ENCODE peak calls at places on chromosome 6, in four cellular contexts. O is esophagus muscularis mucosa, J is lower leg skin, Y is left lung. P is an unnamed sample.
A peak's percentile ranks its signal among the peaks of the same experiment; 100 is the strongest.

GRCh38 chr6:150638286-150638685 is 38.6 kb downstream of the PLEKHG1 start:
- DNase-seq in O (no peak), J (no peak), Y (no peak), P (no peak)

GRCh38 chr6:37704066-37704465 is 6.4 kb upstream of the MDGA1 start:
- DNase-seq in O (no peak), Y (no peak), J (no peak), P (no peak)

GRCh38 chr6:144468709-144469108 is 183.6 kb downstream of the UTRN start:
- DNase-seq in O (no peak), J (no peak), Y (no peak), P (no peak)

GRCh38 chr6:129498950-129499870 is 210.8 kb downstream of the ARHGAP18 start:
- DNase-seq in J (no peak), Y (no peak), O (no peak), P (no peak)

GRCh38 chr6:54299542-54300269 is 8.5 kb upstream of the TINAG start:
- DNase-seq in Y (no peak), J (no peak), O (no peak), P (no peak)

GRCh38 chr6:27295301-27296079 is 16.6 kb downstream of the POM121L2 start:
- DNase-seq in Y (no peak), O (no peak), J (no peak), P (no peak)

GRCh38 chr6:68046756-68047155 is 588.3 kb upstream of the ADGRB3 start:
- DNase-seq in O (no peak), Y (no peak), J (no peak), P (no peak)

GRCh38 chr6:72636786-72637185 is 14.9 kb downstream of the KCNQ5 start:
- DNase-seq in J (no peak), Y (no peak), O (no peak), P (no peak)

GRCh38 chr6:96721227-96721626 is 116.0 kb downstream of the GPR63 start:
- DNase-seq in Y (no peak), O (no peak), J (no peak), P (no peak)

GRCh38 chr6:43848992-43849391 is 79.0 kb downstream of the VEGFA start:
- DNase-seq in O (no peak), J (no peak), Y (no peak), P (no peak)

GRCh38 chr6:147023148-147023547 is 181.1 kb upstream of the STXBP5 start:
- DNase-seq in J (no peak), Y (no peak), O (no peak), P (no peak)

GRCh38 chr6:158474961-158475343 is 84.9 kb upstream of the TMEM181 start:
- DNase-seq in Y (no peak), J (no peak), O (no peak), P (no peak)

GRCh38 chr6:42911171-42912021 is 4.5 kb upstream of the PTCRA start:
- DNase-seq in J (no peak), O (no peak), Y (no peak), P (peak; percentile 29)

GRCh38 chr6:102619585-102619984 is 1226.1 kb downstream of the GRIK2 start:
- DNase-seq in J (no peak), O (no peak), Y (no peak), P (no peak)

GRCh38 chr6:146803601-146804000 is 204.8 kb downstream of the ADGB start:
- DNase-seq in O (no peak), J (no peak), Y (no peak), P (no peak)

GRCh38 chr6:116136933-116137340 is 11.0 kb upstream of the COL10A1 start:
- DNase-seq in Y (no peak), J (no peak), O (no peak), P (no peak)

GRCh38 chr6:30601436-30601814 is 15.6 kb downstream of the PPP1R10 start:
- DNase-seq in Y (no peak), O (no peak), J (no peak), P (no peak)

GRCh38 chr6:34992353-34992752 is 103.3 kb downstream of the ANKS1A start:
- DNase-seq in Y (no peak), J (no peak), O (no peak), P (no peak)

GRCh38 chr6:39887692-39888450 is 46.4 kb downstream of the MOCS1 start:
- DNase-seq in J (no peak), Y (peak; percentile 64), O (no peak), P (peak; percentile 21)

GRCh38 chr6:26234421-26235239 is 130.4 kb upstream of the BTN3A2 start:
- DNase-seq in O (no peak), Y (peak; percentile 69), J (no peak), P (no peak)

GRCh38 chr6:160934157-160934556 is 57.4 kb upstream of the MAP3K4 start:
- DNase-seq in J (no peak), Y (no peak), O (no peak), P (no peak)

GRCh38 chr6:1579096-1579495 is 30.6 kb upstream of the FOXC1 start:
- DNase-seq in Y (no peak), J (no peak), O (peak; percentile 87), P (no peak)

GRCh38 chr6:84258268-84258667 is 30.8 kb upstream of the CEP162 start:
- DNase-seq in O (no peak), Y (no peak), J (no peak), P (no peak)

GRCh38 chr6:101912266-101912665 is 518.8 kb downstream of the GRIK2 start:
- DNase-seq in Y (no peak), O (no peak), J (no peak), P (no peak)

GRCh38 chr6:111322145-111322544 is 160.9 kb downstream of the REV3L start:
- DNase-seq in Y (no peak), J (no peak), O (no peak), P (no peak)

GRCh38 chr6:126030045-126030444 is 43.7 kb downstream of the TRMT11 start:
- DNase-seq in Y (no peak), O (no peak), J (no peak), P (no peak)

GRCh38 chr6:34295721-34296120 is 46.9 kb upstream of the SMIM29 start:
- DNase-seq in O (no peak), Y (no peak), J (no peak), P (no peak)

GRCh38 chr6:133132583-133132982 is 108.6 kb upstream of the EYA4 start:
- DNase-seq in J (no peak), O (no peak), Y (no peak), P (no peak)

GRCh38 chr6:116370717-116371383 is at the start of gene DSE:
- DNase-seq in Y (peak; percentile 92), J (peak; percentile 97), O (peak; percentile 95), P (peak; percentile 59)

DNA sequence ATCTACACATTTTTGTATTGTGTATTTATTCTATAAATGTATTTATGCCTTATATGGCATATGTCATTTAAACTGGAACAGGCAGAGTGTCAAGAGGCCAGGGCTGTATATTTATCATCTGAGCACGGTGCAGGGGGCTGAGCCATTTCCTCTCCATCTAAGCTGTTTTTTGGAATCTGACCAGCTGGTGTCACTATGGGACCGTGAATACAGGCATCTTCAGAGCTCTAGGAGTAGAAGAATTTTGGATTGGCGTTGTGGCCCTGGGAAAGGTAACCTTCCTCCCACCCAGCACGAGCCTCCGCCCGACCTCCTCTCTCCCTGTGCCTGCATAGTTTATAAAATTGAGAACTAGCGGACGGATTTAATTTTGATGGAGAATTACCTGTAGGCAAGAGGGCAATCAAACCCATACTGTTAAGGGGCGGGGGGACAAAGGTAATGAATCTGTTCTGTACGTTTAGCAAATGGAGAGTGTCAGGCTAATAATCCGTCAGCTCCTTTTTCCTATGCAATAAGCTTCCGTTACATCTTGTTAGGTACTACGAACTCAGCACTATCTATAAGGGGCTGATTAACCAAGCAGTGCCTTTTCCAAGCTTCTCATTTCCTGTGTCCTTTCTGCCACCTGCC is 29.0 kb upstream of the EEF1E1 start:
- DNase-seq in J (no peak), Y (no peak), O (no peak), P (peak; percentile 51)
- TF ChIP-seq CTCF in J (no peak), Y (peak; percentile 33), O (no peak), P (peak; percentile 78)

GRCh38 chr6:7991992-7992815 is 72.0 kb downstream of the BLOC1S5 start:
- DNase-seq in Y (no peak), J (no peak), O (no peak), P (no peak)
- TF ChIP-seq CTCF in Y (peak; percentile 21), J (no peak), O (no peak), P (peak; percentile 50)

DNA sequence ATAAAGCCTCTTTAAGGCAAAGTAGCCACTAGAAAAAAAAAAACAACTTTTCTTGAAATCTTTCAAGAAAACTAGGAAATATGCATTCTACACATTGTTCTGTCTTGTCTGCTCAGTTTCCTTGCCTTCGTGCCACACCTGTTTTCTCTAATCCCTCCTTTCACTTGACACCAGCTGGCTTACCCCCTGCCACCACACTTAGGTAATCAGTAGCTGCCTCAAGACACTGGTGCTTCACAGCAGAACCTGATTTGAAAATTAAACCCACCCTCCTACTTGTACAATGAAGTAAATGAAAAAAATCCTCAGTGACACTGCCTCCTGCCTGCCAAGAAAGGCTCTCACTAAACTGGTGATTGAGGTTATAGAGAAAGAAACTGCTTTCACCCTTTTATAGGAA is 45.8 kb upstream of the SCML4 start:
- DNase-seq in J (no peak), O (no peak), Y (no peak), P (no peak)
- TF ChIP-seq CTCF in J (no peak), O (no peak), Y (no peak), P (no peak)

GRCh38 chr6:138307816-138308727 is 69.6 kb upstream of the SMIM28 start:
- DNase-seq in J (no peak), Y (no peak), O (peak; percentile 89), P (no peak)
- TF ChIP-seq CTCF in J (no peak), Y (no peak), O (no peak), P (no peak)

GRCh38 chr6:137879301-137879700 is 12.2 kb downstream of the TNFAIP3 start:
- DNase-seq in Y (no peak), O (no peak), J (no peak), P (no peak)

GRCh38 chr6:137879885-137880430 is 12.9 kb downstream of the TNFAIP3 start:
- DNase-seq in Y (no peak), J (no peak), O (no peak), P (no peak)

GRCh38 chr6:137878070-137878809 is 11.2 kb downstream of the TNFAIP3 start:
- DNase-seq in Y (no peak), O (no peak), J (no peak), P (no peak)

GRCh38 chr6:137877113-137877512 is 10.1 kb downstream of the TNFAIP3 start:
- DNase-seq in O (no peak), Y (no peak), J (no peak), P (no peak)

GRCh38 chr6:137878810-137879285 is 11.8 kb downstream of the TNFAIP3 start:
- DNase-seq in Y (no peak), J (peak; percentile 90), O (no peak), P (no peak)
- TF ChIP-seq CTCF in Y (no peak), J (no peak), O (no peak), P (peak; percentile 39)

DNA sequence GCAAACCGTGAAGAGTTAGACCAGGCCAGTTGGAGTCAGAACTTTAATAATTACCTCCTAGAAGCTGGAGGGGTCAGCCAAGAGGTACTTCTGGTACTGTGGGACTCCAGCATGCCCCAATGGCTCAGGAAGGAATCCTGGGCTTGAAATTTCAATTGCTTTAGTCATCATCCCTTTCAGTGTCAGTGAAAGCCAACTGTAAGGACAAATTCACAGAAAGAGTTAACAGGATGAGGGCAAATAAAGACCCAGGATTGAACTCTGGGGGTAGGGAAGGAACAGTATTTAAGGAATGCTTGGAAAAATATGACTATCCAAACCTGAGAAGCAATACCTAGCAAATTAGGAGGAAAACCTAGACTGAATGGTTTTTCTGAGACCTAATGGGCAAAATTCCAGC is 735.1 kb upstream of the MARCKS start:
- DNase-seq in J (no peak), Y (no peak), O (no peak), P (no peak)
- TF ChIP-seq CTCF in J (no peak), Y (no peak), O (no peak), P (no peak)